ENCODE peak calls at places on chromosome 1, in six cellular contexts. D, Y, P, O, E and F are unnamed samples.

GRCh38 chr1:224623310-224623714 is 7.2 kb downstream of the CNIH3 start:
- DNase-seq in D (no peak), Y (no peak), P (peak), O (no peak), E (peak), F (no peak)

GRCh38 chr1:174976436-174977107 is 23.2 kb upstream of the CACYBP start:
- DNase-seq in D (no peak), Y (no peak), P (peak), O (no peak), E (no peak), F (no peak)

GRCh38 chr1:229557913-229558414 is 543 bp downstream of the ABCB10 start:
- DNase-seq in D (peak), Y (peak), P (peak), O (peak), E (peak), F (peak)

GRCh38 chr1:171715813-171716251 is 26.0 kb downstream of the VAMP4 start:
- DNase-seq in D (no peak), Y (no peak), P (peak), O (no peak), E (no peak), F (no peak)

GRCh38 chr1:95023399-95024050 is 49.2 kb downstream of the ALG14 start:
- DNase-seq in D (no peak), Y (no peak), P (peak), O (no peak), E (no peak), F (no peak)

GRCh38 chr1:177185209-177185608 is 14.5 kb downstream of the BRINP2 start:
- DNase-seq in D (no peak), Y (no peak), P (peak), O (no peak), E (no peak), F (no peak)

GRCh38 chr1:217535601-217536377 is 95.1 kb downstream of the GPATCH2 start:
- DNase-seq in D (no peak), Y (no peak), P (peak), O (no peak), E (no peak), F (no peak)

GRCh38 chr1:147723691-147724323 is 36.6 kb downstream of the GJA5 start:
- DNase-seq in D (no peak), Y (peak), P (peak), O (no peak), E (peak), F (peak)

GRCh38 chr1:230109871-230110667 is 43.0 kb downstream of the GALNT2 start:
- DNase-seq in D (peak), Y (no peak), P (no peak), O (peak), E (peak), F (no peak)

GRCh38 chr1:42176902-42177519 is 12.5 kb upstream of the GUCA2A start:
- DNase-seq in D (peak), Y (no peak), P (peak), O (no peak), E (peak), F (no peak)

GRCh38 chr1:231170875-231171274 is 9.0 kb downstream of the TRIM67 start:
- DNase-seq in D (no peak), Y (no peak), P (no peak), O (no peak), E (no peak), F (no peak)

GRCh38 chr1:158126425-158126824 is 54.3 kb upstream of the CD1D start:
- DNase-seq in D (no peak), Y (no peak), P (no peak), O (no peak), E (no peak), F (no peak)

GRCh38 chr1:35188578-35189392 is 4.2 kb downstream of the SFPQ start:
- DNase-seq in D (no peak), Y (no peak), P (no peak), O (no peak), E (no peak), F (no peak)

GRCh38 chr1:197773856-197774255 is 1.4 kb downstream of the DENND1B start:
- DNase-seq in D (no peak), Y (no peak), P (no peak), O (no peak), E (no peak), F (no peak)

GRCh38 chr1:184935919-184936798 is 38.1 kb downstream of the NIBAN1 start:
- DNase-seq in D (no peak), Y (no peak), P (no peak), O (no peak), E (no peak), F (no peak)

GRCh38 chr1:10693497-10694273 is 102.8 kb downstream of the CASZ1 start:
- DNase-seq in D (peak), Y (no peak), P (peak), O (peak), E (peak), F (no peak)